ENCODE peak calls at places on chromosomes 11 and 22, in five cellular contexts. O, B, A, Y and X are unnamed samples.

GRCh38 chr11:13289081-13289480 is 11.5 kb downstream of the BMAL1 start:
- DNase-seq in O (no peak), Y (peak), B (no peak), A (no peak), X (no peak)

GRCh38 chr11:71251761-71252433 is 480 bp downstream of the SHANK2 start:
- DNase-seq in B (no peak), O (no peak), Y (peak), A (peak), X (no peak)

GRCh38 chr11:19988598-19988997 is 171.7 kb downstream of the DBX1 start:
- DNase-seq in Y (peak), A (no peak), O (peak), B (no peak), X (no peak)

GRCh38 chr11:93719310-93719709 is 22.0 kb downstream of the TAF1D start:
- DNase-seq in A (no peak), O (no peak), B (no peak), Y (no peak), X (no peak)

GRCh38 chr22:49307071-49307830 is 520.4 kb downstream of the BRD1 start:
- DNase-seq in A (no peak), Y (no peak), B (no peak), O (no peak), X (no peak)

GRCh38 chr11:74696488-74696887 is 34.7 kb downstream of the CHRDL2 start:
- DNase-seq in A (no peak), O (no peak), B (no peak), Y (no peak), X (no peak)

GRCh38 chr11:131534611-131535010 is 164.2 kb downstream of the NTM start:
- DNase-seq in A (no peak), Y (no peak), O (no peak), B (no peak), X (no peak)

GRCh38 chr11:35688023-35688422 is 25.4 kb downstream of the TRIM44 start:
- DNase-seq in B (no peak), A (no peak), O (no peak), Y (peak), X (no peak)

GRCh38 chr11:2736577-2737225 is 36.9 kb upstream of the KCNQ1OT1 start:
- DNase-seq in A (no peak), O (no peak), Y (no peak), B (no peak), X (no peak)

GRCh38 chr22:26546282-26546681 is 34.0 kb upstream of the TFIP11 start:
- DNase-seq in Y (no peak), A (no peak), O (no peak), B (no peak), X (no peak)

GRCh38 chr22:31951201-31952093 is 7.1 kb downstream of the YWHAH start:
- DNase-seq in A (no peak), O (no peak), Y (no peak), B (no peak), X (no peak)

GRCh38 chr11:12053606-12054361 is 45.4 kb upstream of the DKK3 start:
- DNase-seq in O (no peak), Y (no peak), A (no peak), B (no peak), X (no peak)

GRCh38 chr11:128291043-128291442 is 296.3 kb downstream of the ETS1 start:
- DNase-seq in Y (peak), B (no peak), O (no peak), A (no peak), X (no peak)

GRCh38 chr11:12185914-12186313 is 75.5 kb downstream of the MICAL2 start:
- DNase-seq in O (no peak), Y (no peak), A (peak), B (no peak), X (no peak)

GRCh38 chr22:48581206-48581766 is 1246.4 kb downstream of the BRD1 start:
- DNase-seq in Y (no peak), O (no peak), B (no peak), A (no peak), X (no peak)

GRCh38 chr11:76209956-76210885 is 3.9 kb upstream of the WNT11 start:
- DNase-seq in A (peak), O (no peak), Y (peak), B (peak), X (no peak)

GRCh38 chr11:96736591-96736990 is 346.8 kb downstream of the JRKL start:
- DNase-seq in B (no peak), O (no peak), Y (no peak), A (no peak), X (no peak)

GRCh38 chr11:77049081-77049480 is 14.9 kb downstream of the B3GNT6 start:
- DNase-seq in A (no peak), B (no peak), O (no peak), Y (no peak), X (no peak)

GRCh38 chr22:34950480-34950879 is 115.5 kb upstream of the ISX start:
- DNase-seq in A (no peak), O (no peak), Y (peak), B (no peak), X (no peak)

GRCh38 chr11:69598147-69598546 is 42.8 kb upstream of the CCND1 start:
- DNase-seq in Y (peak), O (peak), A (no peak), B (no peak), X (no peak)

GRCh38 chr22:23779731-23780130 is 7.0 kb upstream of the SMARCB1 start:
- DNase-seq in A (no peak), O (no peak), B (no peak), Y (no peak), X (no peak)

GRCh38 chr11:87804176-87804575 is 371.1 kb downstream of the RAB38 start:
- DNase-seq in Y (no peak), A (no peak), B (no peak), O (no peak), X (no peak)

GRCh38 chr11:109205312-109205711 is 216.7 kb upstream of the C11orf87 start:
- DNase-seq in O (no peak), A (no peak), Y (no peak), B (no peak), X (no peak)

GRCh38 chr11:65493367-65494176 is 5.3 kb upstream of the MALAT1 start:
- DNase-seq in O (peak), B (no peak), Y (peak), A (no peak), X (peak)

GRCh38 chr11:16252373-16252772 is 104.0 kb downstream of the SOX6 start:
- DNase-seq in O (no peak), Y (peak), B (no peak), A (no peak), X (no peak)

GRCh38 chr11:1389103-1389931 is 417 bp upstream of the BRSK2 start:
- DNase-seq in O (peak), A (peak), Y (peak), B (peak), X (peak)